ENCODE peak calls at places on chromosomes 12 and 14, in seven cellular contexts. One of them, this sample, is unnamed.

GRCh38 chr12:98752726-98753125 is 107.6 kb downstream of the APAF1 start:
- DNase-seq in hippocampal formation: no peak
- DNase-seq in stimulated activated CD8-positive, alpha-beta memory T cell treated with anti-CD3 and anti-CD28 coated beads, Interleukin-2, amount 100 ng/mL, for 1 hour: no peak
- DNase-seq in stimulated activated CD4-positive, alpha-beta T cell treated with anti-CD3 and anti-CD28 coated beads, Interleukin-1b, Interleukin-23, amount 100 ng/mL, for 4 hours: no peak
- DNase-seq in NCI-H1092 treated with DMSO at 0.1 percent for 48 hours: no peak
- DNase-seq in GM04503: no peak
- DNase-seq in hepatic stellate cell: no peak
- DNase-seq in this sample: peak; percentile 24

GRCh38 chr14:80638620-80639215 is 302.8 kb downstream of the CEP128 start:
- DNase-seq in hippocampal formation: no peak
- DNase-seq in stimulated activated CD8-positive, alpha-beta memory T cell treated with anti-CD3 and anti-CD28 coated beads, Interleukin-2, amount 100 ng/mL, for 1 hour: no peak
- DNase-seq in stimulated activated CD4-positive, alpha-beta T cell treated with anti-CD3 and anti-CD28 coated beads, Interleukin-1b, Interleukin-23, amount 100 ng/mL, for 4 hours: no peak
- DNase-seq in NCI-H1092 treated with DMSO at 0.1 percent for 48 hours: no peak
- DNase-seq in GM04503: no peak
- DNase-seq in hepatic stellate cell: peak; percentile 13
- DNase-seq in this sample: peak; percentile 68

GRCh38 chr12:64892561-64892960 is 68.1 kb downstream of the TBC1D30 start:
- DNase-seq in hippocampal formation: no peak
- DNase-seq in stimulated activated CD8-positive, alpha-beta memory T cell treated with anti-CD3 and anti-CD28 coated beads, Interleukin-2, amount 100 ng/mL, for 1 hour: no peak
- DNase-seq in stimulated activated CD4-positive, alpha-beta T cell treated with anti-CD3 and anti-CD28 coated beads, Interleukin-1b, Interleukin-23, amount 100 ng/mL, for 4 hours: no peak
- DNase-seq in NCI-H1092 treated with DMSO at 0.1 percent for 48 hours: no peak
- DNase-seq in GM04503: no peak
- DNase-seq in hepatic stellate cell: no peak
- DNase-seq in this sample: no peak

GRCh38 chr12:92721130-92721529 is 18.3 kb downstream of the PLEKHG7 start:
- DNase-seq in hippocampal formation: no peak
- DNase-seq in stimulated activated CD8-positive, alpha-beta memory T cell treated with anti-CD3 and anti-CD28 coated beads, Interleukin-2, amount 100 ng/mL, for 1 hour: no peak
- DNase-seq in stimulated activated CD4-positive, alpha-beta T cell treated with anti-CD3 and anti-CD28 coated beads, Interleukin-1b, Interleukin-23, amount 100 ng/mL, for 4 hours: no peak
- DNase-seq in NCI-H1092 treated with DMSO at 0.1 percent for 48 hours: no peak
- DNase-seq in GM04503: no peak
- DNase-seq in hepatic stellate cell: no peak
- DNase-seq in this sample: no peak

GRCh38 chr12:15788266-15789214 is 648 bp downstream of the EPS8 start:
- DNase-seq in hippocampal formation: peak; percentile 39
- DNase-seq in stimulated activated CD8-positive, alpha-beta memory T cell treated with anti-CD3 and anti-CD28 coated beads, Interleukin-2, amount 100 ng/mL, for 1 hour: no peak
- DNase-seq in stimulated activated CD4-positive, alpha-beta T cell treated with anti-CD3 and anti-CD28 coated beads, Interleukin-1b, Interleukin-23, amount 100 ng/mL, for 4 hours: no peak
- DNase-seq in NCI-H1092 treated with DMSO at 0.1 percent for 48 hours: peak; percentile 69
- DNase-seq in GM04503: no peak
- DNase-seq in hepatic stellate cell: peak; percentile 47
- DNase-seq in this sample: no peak

GRCh38 chr12:116026768-116027550 is 250.5 kb downstream of the MED13L start:
- DNase-seq in hippocampal formation: no peak
- DNase-seq in stimulated activated CD8-positive, alpha-beta memory T cell treated with anti-CD3 and anti-CD28 coated beads, Interleukin-2, amount 100 ng/mL, for 1 hour: no peak
- DNase-seq in stimulated activated CD4-positive, alpha-beta T cell treated with anti-CD3 and anti-CD28 coated beads, Interleukin-1b, Interleukin-23, amount 100 ng/mL, for 4 hours: no peak
- DNase-seq in NCI-H1092 treated with DMSO at 0.1 percent for 48 hours: no peak
- DNase-seq in GM04503: no peak
- DNase-seq in hepatic stellate cell: no peak
- DNase-seq in this sample: no peak

GRCh38 chr12:131735863-131736806 is 25.2 kb downstream of the SFSWAP start:
- DNase-seq in hippocampal formation: no peak
- DNase-seq in stimulated activated CD8-positive, alpha-beta memory T cell treated with anti-CD3 and anti-CD28 coated beads, Interleukin-2, amount 100 ng/mL, for 1 hour: no peak
- DNase-seq in stimulated activated CD4-positive, alpha-beta T cell treated with anti-CD3 and anti-CD28 coated beads, Interleukin-1b, Interleukin-23, amount 100 ng/mL, for 4 hours: no peak
- DNase-seq in NCI-H1092 treated with DMSO at 0.1 percent for 48 hours: no peak
- DNase-seq in GM04503: no peak
- DNase-seq in hepatic stellate cell: no peak
- DNase-seq in this sample: no peak

GRCh38 chr12:57234571-57235011 is 5.1 kb downstream of the SHMT2 start:
- DNase-seq in hippocampal formation: no peak
- DNase-seq in stimulated activated CD8-positive, alpha-beta memory T cell treated with anti-CD3 and anti-CD28 coated beads, Interleukin-2, amount 100 ng/mL, for 1 hour: no peak
- DNase-seq in stimulated activated CD4-positive, alpha-beta T cell treated with anti-CD3 and anti-CD28 coated beads, Interleukin-1b, Interleukin-23, amount 100 ng/mL, for 4 hours: no peak
- DNase-seq in NCI-H1092 treated with DMSO at 0.1 percent for 48 hours: no peak
- DNase-seq in GM04503: no peak
- DNase-seq in hepatic stellate cell: no peak
- DNase-seq in this sample: no peak

GRCh38 chr14:35113308-35113950 is 8.4 kb downstream of the PPP2R3C start:
- DNase-seq in hippocampal formation: no peak
- DNase-seq in stimulated activated CD8-positive, alpha-beta memory T cell treated with anti-CD3 and anti-CD28 coated beads, Interleukin-2, amount 100 ng/mL, for 1 hour: no peak
- DNase-seq in stimulated activated CD4-positive, alpha-beta T cell treated with anti-CD3 and anti-CD28 coated beads, Interleukin-1b, Interleukin-23, amount 100 ng/mL, for 4 hours: no peak
- DNase-seq in NCI-H1092 treated with DMSO at 0.1 percent for 48 hours: no peak
- DNase-seq in GM04503: no peak
- DNase-seq in hepatic stellate cell: no peak
- DNase-seq in this sample: no peak

GRCh38 chr12:112735296-112735695 is 56.3 kb upstream of the RPH3A start:
- DNase-seq in hippocampal formation: no peak
- DNase-seq in stimulated activated CD8-positive, alpha-beta memory T cell treated with anti-CD3 and anti-CD28 coated beads, Interleukin-2, amount 100 ng/mL, for 1 hour: no peak
- DNase-seq in stimulated activated CD4-positive, alpha-beta T cell treated with anti-CD3 and anti-CD28 coated beads, Interleukin-1b, Interleukin-23, amount 100 ng/mL, for 4 hours: no peak
- DNase-seq in NCI-H1092 treated with DMSO at 0.1 percent for 48 hours: no peak
- DNase-seq in GM04503: no peak
- DNase-seq in hepatic stellate cell: no peak
- DNase-seq in this sample: no peak

GRCh38 chr12:114986178-114986714 is 302.3 kb upstream of the TBX3 start:
- DNase-seq in hippocampal formation: no peak
- DNase-seq in stimulated activated CD8-positive, alpha-beta memory T cell treated with anti-CD3 and anti-CD28 coated beads, Interleukin-2, amount 100 ng/mL, for 1 hour: no peak
- DNase-seq in stimulated activated CD4-positive, alpha-beta T cell treated with anti-CD3 and anti-CD28 coated beads, Interleukin-1b, Interleukin-23, amount 100 ng/mL, for 4 hours: no peak
- DNase-seq in NCI-H1092 treated with DMSO at 0.1 percent for 48 hours: no peak
- DNase-seq in GM04503: no peak
- DNase-seq in hepatic stellate cell: no peak
- DNase-seq in this sample: no peak

GRCh38 chr14:73712540-73713141 is 1.5 kb downstream of the PNMA1 start:
- DNase-seq in hippocampal formation: no peak
- DNase-seq in stimulated activated CD8-positive, alpha-beta memory T cell treated with anti-CD3 and anti-CD28 coated beads, Interleukin-2, amount 100 ng/mL, for 1 hour: no peak
- DNase-seq in stimulated activated CD4-positive, alpha-beta T cell treated with anti-CD3 and anti-CD28 coated beads, Interleukin-1b, Interleukin-23, amount 100 ng/mL, for 4 hours: no peak
- DNase-seq in NCI-H1092 treated with DMSO at 0.1 percent for 48 hours: peak; percentile 42
- DNase-seq in GM04503: no peak
- DNase-seq in hepatic stellate cell: no peak
- DNase-seq in this sample: no peak

GRCh38 chr14:34030864-34031263 is 80.0 kb upstream of the EGLN3 start:
- DNase-seq in hippocampal formation: peak; percentile 24
- DNase-seq in stimulated activated CD8-positive, alpha-beta memory T cell treated with anti-CD3 and anti-CD28 coated beads, Interleukin-2, amount 100 ng/mL, for 1 hour: no peak
- DNase-seq in stimulated activated CD4-positive, alpha-beta T cell treated with anti-CD3 and anti-CD28 coated beads, Interleukin-1b, Interleukin-23, amount 100 ng/mL, for 4 hours: no peak
- DNase-seq in NCI-H1092 treated with DMSO at 0.1 percent for 48 hours: no peak
- DNase-seq in GM04503: no peak
- DNase-seq in hepatic stellate cell: no peak
- DNase-seq in this sample: no peak

GRCh38 chr12:107200394-107200793 is 107.0 kb upstream of the CRY1 start:
- DNase-seq in hippocampal formation: no peak
- DNase-seq in stimulated activated CD8-positive, alpha-beta memory T cell treated with anti-CD3 and anti-CD28 coated beads, Interleukin-2, amount 100 ng/mL, for 1 hour: no peak
- DNase-seq in stimulated activated CD4-positive, alpha-beta T cell treated with anti-CD3 and anti-CD28 coated beads, Interleukin-1b, Interleukin-23, amount 100 ng/mL, for 4 hours: no peak
- DNase-seq in NCI-H1092 treated with DMSO at 0.1 percent for 48 hours: no peak
- DNase-seq in GM04503: no peak
- DNase-seq in hepatic stellate cell: no peak
- DNase-seq in this sample: no peak

GRCh38 chr12:50505386-50505827 is 622 bp downstream of the DIP2B start:
- DNase-seq in hippocampal formation: no peak
- DNase-seq in stimulated activated CD8-positive, alpha-beta memory T cell treated with anti-CD3 and anti-CD28 coated beads, Interleukin-2, amount 100 ng/mL, for 1 hour: no peak
- DNase-seq in stimulated activated CD4-positive, alpha-beta T cell treated with anti-CD3 and anti-CD28 coated beads, Interleukin-1b, Interleukin-23, amount 100 ng/mL, for 4 hours: no peak
- DNase-seq in NCI-H1092 treated with DMSO at 0.1 percent for 48 hours: peak; percentile 12
- DNase-seq in GM04503: no peak
- DNase-seq in hepatic stellate cell: peak; percentile 26
- DNase-seq in this sample: no peak

GRCh38 chr14:92105845-92106094 is 612 bp downstream of the ATXN3 start:
- DNase-seq in hippocampal formation: no peak
- DNase-seq in stimulated activated CD8-positive, alpha-beta memory T cell treated with anti-CD3 and anti-CD28 coated beads, Interleukin-2, amount 100 ng/mL, for 1 hour: no peak
- DNase-seq in stimulated activated CD4-positive, alpha-beta T cell treated with anti-CD3 and anti-CD28 coated beads, Interleukin-1b, Interleukin-23, amount 100 ng/mL, for 4 hours: no peak
- DNase-seq in NCI-H1092 treated with DMSO at 0.1 percent for 48 hours: peak; percentile 55
- DNase-seq in GM04503: no peak
- DNase-seq in hepatic stellate cell: no peak
- DNase-seq in this sample: no peak

GRCh38 chr12:123041042-123041531 is 60.6 kb downstream of the ARL6IP4 start:
- DNase-seq in hippocampal formation: no peak
- DNase-seq in stimulated activated CD8-positive, alpha-beta memory T cell treated with anti-CD3 and anti-CD28 coated beads, Interleukin-2, amount 100 ng/mL, for 1 hour: no peak
- DNase-seq in stimulated activated CD4-positive, alpha-beta T cell treated with anti-CD3 and anti-CD28 coated beads, Interleukin-1b, Interleukin-23, amount 100 ng/mL, for 4 hours: no peak
- DNase-seq in NCI-H1092 treated with DMSO at 0.1 percent for 48 hours: peak; percentile 23
- DNase-seq in GM04503: no peak
- DNase-seq in hepatic stellate cell: no peak
- DNase-seq in this sample: no peak

GRCh38 chr14:105448706-105449111 is 25.9 kb upstream of the CRIP2 start:
- DNase-seq in hippocampal formation: peak; percentile 18
- DNase-seq in stimulated activated CD8-positive, alpha-beta memory T cell treated with anti-CD3 and anti-CD28 coated beads, Interleukin-2, amount 100 ng/mL, for 1 hour: peak; percentile 53
- DNase-seq in stimulated activated CD4-positive, alpha-beta T cell treated with anti-CD3 and anti-CD28 coated beads, Interleukin-1b, Interleukin-23, amount 100 ng/mL, for 4 hours: peak; percentile 56
- DNase-seq in NCI-H1092 treated with DMSO at 0.1 percent for 48 hours: peak; percentile 10
- DNase-seq in GM04503: no peak
- DNase-seq in hepatic stellate cell: peak; percentile 96
- DNase-seq in this sample: no peak

GRCh38 chr14:90664911-90665695 is 151.1 kb downstream of the TTC7B start:
- DNase-seq in hippocampal formation: no peak
- DNase-seq in stimulated activated CD8-positive, alpha-beta memory T cell treated with anti-CD3 and anti-CD28 coated beads, Interleukin-2, amount 100 ng/mL, for 1 hour: no peak
- DNase-seq in stimulated activated CD4-positive, alpha-beta T cell treated with anti-CD3 and anti-CD28 coated beads, Interleukin-1b, Interleukin-23, amount 100 ng/mL, for 4 hours: no peak
- DNase-seq in NCI-H1092 treated with DMSO at 0.1 percent for 48 hours: no peak
- DNase-seq in GM04503: no peak
- DNase-seq in hepatic stellate cell: no peak
- DNase-seq in this sample: no peak

GRCh38 chr14:72060917-72061316 is 128.7 kb downstream of the RGS6 start:
- DNase-seq in hippocampal formation: no peak
- DNase-seq in stimulated activated CD8-positive, alpha-beta memory T cell treated with anti-CD3 and anti-CD28 coated beads, Interleukin-2, amount 100 ng/mL, for 1 hour: no peak
- DNase-seq in stimulated activated CD4-positive, alpha-beta T cell treated with anti-CD3 and anti-CD28 coated beads, Interleukin-1b, Interleukin-23, amount 100 ng/mL, for 4 hours: no peak
- DNase-seq in NCI-H1092 treated with DMSO at 0.1 percent for 48 hours: no peak
- DNase-seq in GM04503: no peak
- DNase-seq in hepatic stellate cell: no peak
- DNase-seq in this sample: no peak